ENCODE peak calls at places on chromosomes 5 and 9, in six cellular contexts. U, V, H, A, S and Y are unnamed samples.
A peak's percentile ranks its signal among the peaks of the same experiment; 100 is the strongest.

GRCh38 chr5:78274540-78275197 is 19.8 kb downstream of the AP3B1 start:
- DNase-seq in U (no peak), V (peak; percentile 85), H (no peak), A (no peak), S (no peak), Y (no peak)

GRCh38 chr5:98397081-98397480 is 376.4 kb upstream of the RGMB start:
- DNase-seq in U (no peak), V (no peak), H (no peak), A (no peak), S (no peak), Y (no peak)

GRCh38 chr9:70260606-70261005 is 1.8 kb downstream of the SMC5 start:
- DNase-seq in U (no peak), V (no peak), H (peak; percentile 36), A (no peak), S (no peak), Y (no peak)

GRCh38 chr9:18504707-18505106 is 30.8 kb downstream of the ADAMTSL1 start:
- DNase-seq in U (no peak), V (no peak), H (no peak), A (no peak), S (peak; percentile 27), Y (no peak)

GRCh38 chr9:109251080-109251775 is 69.6 kb downstream of the EPB41L4B start:
- DNase-seq in U (no peak), V (peak; percentile 97), H (no peak), A (peak; percentile 20), S (no peak), Y (no peak)

GRCh38 chr5:30850871-30851270 is 342.6 kb upstream of the CDH6 start:
- DNase-seq in U (no peak), V (no peak), H (no peak), A (no peak), S (no peak), Y (no peak)

GRCh38 chr5:151098185-151098813 is 17.5 kb upstream of the TNIP1 start:
- DNase-seq in U (no peak), V (no peak), H (no peak), A (no peak), S (no peak), Y (no peak)

GRCh38 chr5:1763548-1763911 is 36.1 kb downstream of the MRPL36 start:
- DNase-seq in U (no peak), V (peak; percentile 43), H (no peak), A (peak; percentile 78), S (no peak), Y (peak; percentile 55)

GRCh38 chr5:58722160-58722559 is 139.3 kb downstream of the RAB3C start:
- DNase-seq in U (no peak), V (no peak), H (no peak), A (no peak), S (no peak), Y (no peak)

GRCh38 chr9:130565792-130566191 is 13.6 kb upstream of the FUBP3 start:
- DNase-seq in U (no peak), V (no peak), H (no peak), A (no peak), S (no peak), Y (no peak)

GRCh38 chr5:93072831-93073459 is 508.1 kb downstream of the NR2F1-AS1 start:
- DNase-seq in U (no peak), V (no peak), H (no peak), A (no peak), S (no peak), Y (no peak)

GRCh38 chr9:123697686-123698085 is 232.2 kb downstream of the DENND1A start:
- DNase-seq in U (no peak), V (no peak), H (no peak), A (no peak), S (no peak), Y (no peak)

GRCh38 chr5:91383956-91384300 is 811 bp upstream of the ARRDC3 start:
- DNase-seq in U (no peak), V (peak; percentile 1), H (peak; percentile 25), A (peak; percentile 26), S (no peak), Y (no peak)

GRCh38 chr5:65264420-65264819 is 217.3 kb downstream of the ADAMTS6 start:
- DNase-seq in U (no peak), V (no peak), H (no peak), A (no peak), S (no peak), Y (no peak)

GRCh38 chr9:75979362-75979761 is 88.9 kb downstream of the PCSK5 start:
- DNase-seq in U (no peak), V (peak; percentile 18), H (no peak), A (no peak), S (no peak), Y (no peak)

GRCh38 chr5:10233505-10233904 is 16.2 kb downstream of the ATPSCKMT start:
- DNase-seq in U (no peak), V (peak; percentile 37), H (no peak), A (peak; percentile 38), S (no peak), Y (no peak)

GRCh38 chr9:135986605-135987004 is 25.4 kb upstream of the UBAC1 start:
- DNase-seq in U (no peak), V (no peak), H (no peak), A (no peak), S (no peak), Y (no peak)

GRCh38 chr5:59416441-59416840 is 477.1 kb downstream of the PDE4D start:
- DNase-seq in U (no peak), V (peak; percentile 3), H (no peak), A (no peak), S (no peak), Y (no peak)

GRCh38 chr5:74361406-74362358 is 278.8 kb downstream of the ENC1 start:
- DNase-seq in U (no peak), V (peak; percentile 97), H (no peak), A (no peak), S (no peak), Y (no peak)

GRCh38 chr9:3807601-3808000 is 281.8 kb upstream of the RFX3 start:
- DNase-seq in U (no peak), V (no peak), H (no peak), A (no peak), S (no peak), Y (no peak)

GRCh38 chr5:157026789-157027424 is 32.0 kb downstream of the HAVCR1 start:
- DNase-seq in U (no peak), V (no peak), H (no peak), A (peak; percentile 30), S (peak; percentile 38), Y (no peak)

GRCh38 chr5:21711854-21712752 is 1141.0 kb downstream of the CDH12 start:
- DNase-seq in U (no peak), V (no peak), H (no peak), A (no peak), S (no peak), Y (no peak)

GRCh38 chr9:132082188-132082587 is 2.5 kb upstream of the MED27 start:
- DNase-seq in U (no peak), V (no peak), H (no peak), A (no peak), S (no peak), Y (no peak)

GRCh38 chr9:132075853-132076252 is 3.8 kb downstream of the MED27 start:
- DNase-seq in U (no peak), V (no peak), H (no peak), A (no peak), S (no peak), Y (no peak)

GRCh38 chr9:132077881-132078280 is 1.8 kb downstream of the MED27 start:
- DNase-seq in U (no peak), V (no peak), H (no peak), A (no peak), S (no peak), Y (no peak)

GRCh38 chr9:132078369-132079356 is 1.0 kb downstream of the MED27 start:
- DNase-seq in U (no peak), V (no peak), H (no peak), A (peak; percentile 60), S (no peak), Y (no peak)

GRCh38 chr9:132079391-132080071 is at the start of gene MED27:
- DNase-seq in U (peak; percentile 78), V (peak; percentile 81), H (peak; percentile 71), A (peak; percentile 86), S (peak; percentile 63), Y (peak; percentile 83)
- TF ChIP-seq POLR2A in U (peak; percentile 63), V (peak; percentile 56), H (peak; percentile 65), A (peak; percentile 81), S (no peak), Y (peak; percentile 60)

GRCh38 chr5:170986598-170986997 is 124.8 kb downstream of the RANBP17 start:
- DNase-seq in U (no peak), V (no peak), H (no peak), A (no peak), S (no peak), Y (no peak)

DNA sequence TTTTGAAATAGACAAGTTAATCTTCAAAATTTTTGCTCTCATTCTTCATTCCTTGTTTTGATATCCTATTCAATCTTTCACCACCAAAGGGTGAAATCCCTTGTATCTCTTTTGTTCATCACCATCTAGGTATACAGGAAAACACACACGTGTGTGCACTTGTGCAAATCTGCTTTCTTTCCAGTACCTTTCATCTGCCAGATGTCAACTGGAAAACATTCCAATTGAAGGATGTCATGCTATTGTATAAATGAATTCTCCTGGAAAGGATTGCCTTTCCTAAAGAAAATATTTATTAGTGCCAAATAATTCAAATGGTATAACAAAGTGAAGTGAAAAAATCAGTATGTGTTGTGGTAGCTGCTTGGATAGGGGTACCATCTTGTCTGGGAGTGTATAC is 123.7 kb downstream of the RANBP17 start:
- DNase-seq in U (no peak), V (no peak), H (no peak), A (no peak), S (no peak), Y (no peak)
- TF ChIP-seq TAF1 in U (no peak), V (no peak), H (no peak), A (no peak), S (no peak), Y (no peak)

DNA sequence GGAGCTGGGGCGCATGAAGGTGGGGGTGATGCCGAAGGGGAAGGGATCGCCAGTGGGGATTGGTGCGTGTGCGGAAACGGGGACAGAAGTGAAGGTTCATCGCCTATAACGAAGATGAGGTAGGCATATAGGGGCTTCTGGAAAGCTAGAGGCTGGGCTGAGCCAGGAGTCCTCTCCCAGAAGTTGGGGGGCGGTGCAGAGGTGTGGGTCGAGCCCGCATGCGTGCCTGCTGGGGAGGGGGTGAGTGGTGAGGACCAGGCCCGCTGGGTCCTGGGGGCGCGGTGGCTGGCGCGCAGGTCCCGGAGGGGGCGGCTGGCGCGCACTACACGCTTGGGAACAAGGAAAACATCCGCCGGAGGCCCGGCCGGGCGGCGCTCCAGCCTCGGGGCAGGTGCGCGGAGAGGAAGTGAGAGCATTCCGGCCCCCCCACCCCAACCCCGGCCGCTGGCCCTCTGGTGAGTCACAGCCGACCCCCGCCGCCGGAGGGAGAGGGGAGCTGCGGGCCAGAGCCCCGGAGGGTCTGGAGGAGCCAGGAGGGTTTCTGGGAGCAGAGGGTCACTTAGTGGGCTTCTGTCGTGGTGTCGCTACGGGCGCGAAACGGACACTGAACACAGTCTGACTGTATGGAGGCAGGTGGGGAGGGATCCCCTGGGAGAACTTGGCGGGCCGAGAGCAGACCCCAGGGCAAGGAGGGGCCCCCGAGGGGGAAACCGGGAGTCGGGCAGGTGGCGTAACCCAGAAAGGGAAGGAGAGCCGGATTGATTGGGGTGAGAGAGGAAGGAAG is 2.9 kb upstream of the MSMP start:
- DNase-seq in U (peak; percentile 62), V (peak; percentile 62), H (no peak), A (peak; percentile 66), S (peak; percentile 33), Y (peak; percentile 60)
- TF ChIP-seq POLR2A in U (no peak), V (peak; percentile 56), H (peak; percentile 73), A (peak; percentile 70), S (peak; percentile 71), Y (peak; percentile 69)

DNA sequence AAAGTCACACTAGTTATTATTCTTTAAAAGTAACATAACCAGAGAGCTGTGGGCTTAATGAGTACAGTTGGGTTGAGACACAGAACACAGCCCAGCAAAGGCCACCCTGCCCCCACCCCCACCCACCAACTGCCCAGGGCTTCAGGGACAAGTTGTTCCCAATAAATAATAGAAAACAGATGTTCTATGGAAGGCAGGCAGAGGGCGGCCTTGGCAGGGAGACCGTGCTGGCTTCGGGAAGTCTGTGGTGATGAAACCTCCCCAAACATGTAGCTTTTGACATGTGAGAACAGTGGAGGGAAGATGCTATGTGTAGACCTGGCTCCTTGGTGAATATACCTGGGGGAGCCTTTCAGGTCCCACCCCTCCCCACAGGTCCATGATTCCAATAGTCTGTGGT is 10.0 kb downstream of the TRAF1 start:
- DNase-seq in U (no peak), V (no peak), H (no peak), A (no peak), S (no peak), Y (no peak)
- TF ChIP-seq TAF1 in U (no peak), V (no peak), H (no peak), A (no peak), S (no peak), Y (no peak)